ENCODE peak calls at places on chromosomes 2 and 18, in nine cellular contexts. R is HepG2, J is vagina, W is K562, F is heart left ventricle, I is H54, S is transverse colon, K is body of pancreas, V is A549. G is an unnamed sample.

GRCh38 chr2:223210489-223210888 is 158.5 kb downstream of the KCNE4 start:
- DNase-seq in R (no peak), J (no peak), W (no peak), F (no peak), I (no peak), S (no peak), K (no peak), V (no peak), G (no peak)

GRCh38 chr2:6881036-6881435 is 3.5 kb downstream of the RSAD2 start:
- DNase-seq in R (no peak), J (no peak), W (no peak), F (no peak), I (no peak), S (no peak), K (no peak), V (no peak), G (no peak)

GRCh38 chr2:225027061-225027762 is 15.1 kb downstream of the DOCK10 start:
- DNase-seq in R (no peak), J (no peak), W (no peak), F (no peak), I (no peak), S (no peak), K (no peak), V (no peak), G (no peak)

GRCh38 chr18:25661836-25662235 is 309.9 kb upstream of the ZNF521 start:
- DNase-seq in R (no peak), J (no peak), W (no peak), F (no peak), I (no peak), S (no peak), K (no peak), V (no peak), G (no peak)

GRCh38 chr18:78772369-78773302 is 207.0 kb upstream of the SALL3 start:
- DNase-seq in R (no peak), J (peak; percentile 89), W (no peak), F (no peak), I (no peak), S (no peak), K (no peak), V (no peak), G (no peak)

GRCh38 chr2:12006841-12007240 is 260.4 kb downstream of the LPIN1 start:
- DNase-seq in R (no peak), J (no peak), W (no peak), F (no peak), I (no peak), S (no peak), K (no peak), V (no peak), G (no peak)

GRCh38 chr2:172836386-172837200 is 100.9 kb downstream of the RAPGEF4 start:
- DNase-seq in R (no peak), J (no peak), W (no peak), F (peak; percentile 26), I (peak; percentile 61), S (no peak), K (no peak), V (peak; percentile 27), G (no peak)

GRCh38 chr2:62765619-62766376 is 60.3 kb downstream of the EHBP1 start:
- DNase-seq in R (no peak), J (no peak), W (no peak), F (no peak), I (no peak), S (no peak), K (no peak), V (no peak), G (no peak)

GRCh38 chr2:149134335-149134923 is 95.9 kb downstream of the LYPD6B start:
- DNase-seq in R (peak; percentile 9), J (no peak), W (no peak), F (no peak), I (no peak), S (no peak), K (no peak), V (no peak), G (no peak)

GRCh38 chr2:102615620-102616436 is 3.5 kb upstream of the SLC9A2 start:
- DNase-seq in R (peak; percentile 60), J (no peak), W (peak; percentile 74), F (peak; percentile 39), I (peak; percentile 46), S (peak; percentile 65), K (peak; percentile 47), V (peak; percentile 75), G (peak; percentile 16)

GRCh38 chr18:46343940-46344372 is 239.8 kb downstream of the HAUS1 start:
- DNase-seq in R (no peak), J (no peak), W (peak; percentile 13), F (peak; percentile 48), I (no peak), S (peak; percentile 38), K (no peak), V (no peak), G (peak; percentile 51)

GRCh38 chr2:204264068-204264693 is 281.1 kb upstream of the PARD3B start:
- DNase-seq in R (no peak), J (no peak), W (no peak), F (no peak), I (no peak), S (no peak), K (no peak), V (no peak), G (no peak)

GRCh38 chr2:119252186-119253113 is 28.8 kb downstream of the STEAP3 start:
- DNase-seq in R (no peak), J (no peak), W (no peak), F (no peak), I (peak; percentile 87), S (no peak), K (no peak), V (peak; percentile 65), G (no peak)

GRCh38 chr18:24396082-24396623 is 1.5 kb downstream of the OSBPL1A start:
- DNase-seq in R (no peak), J (no peak), W (no peak), F (no peak), I (no peak), S (no peak), K (no peak), V (no peak), G (no peak)

GRCh38 chr18:24395049-24395780 is 2.4 kb downstream of the OSBPL1A start:
- DNase-seq in R (no peak), J (no peak), W (no peak), F (no peak), I (no peak), S (no peak), K (no peak), V (no peak), G (no peak)

GRCh38 chr18:24398515-24398914 is 891 bp upstream of the OSBPL1A start:
- DNase-seq in R (no peak), J (no peak), W (no peak), F (no peak), I (no peak), S (peak; percentile 11), K (no peak), V (no peak), G (no peak)

GRCh38 chr18:24397131-24397693 is 412 bp downstream of the OSBPL1A start:
- DNase-seq in R (no peak), J (no peak), W (no peak), F (no peak), I (peak; percentile 15), S (peak; percentile 67), K (peak; percentile 37), V (peak; percentile 33), G (no peak)

GRCh38 chr18:24397694-24398365 is at the start of gene OSBPL1A:
- DNase-seq in R (peak; percentile 28), J (no peak), W (peak; percentile 92), F (peak; percentile 96), I (peak; percentile 68), S (peak; percentile 96), K (peak; percentile 95), V (peak; percentile 69), G (peak; percentile 19)
- TF ChIP-seq POLR2A in R (no peak), J (peak; percentile 40), W (no peak), F (no peak), I (peak; percentile 81), S (peak; percentile 63), K (peak; percentile 69), V (peak; percentile 50), G (no peak)

DNA sequence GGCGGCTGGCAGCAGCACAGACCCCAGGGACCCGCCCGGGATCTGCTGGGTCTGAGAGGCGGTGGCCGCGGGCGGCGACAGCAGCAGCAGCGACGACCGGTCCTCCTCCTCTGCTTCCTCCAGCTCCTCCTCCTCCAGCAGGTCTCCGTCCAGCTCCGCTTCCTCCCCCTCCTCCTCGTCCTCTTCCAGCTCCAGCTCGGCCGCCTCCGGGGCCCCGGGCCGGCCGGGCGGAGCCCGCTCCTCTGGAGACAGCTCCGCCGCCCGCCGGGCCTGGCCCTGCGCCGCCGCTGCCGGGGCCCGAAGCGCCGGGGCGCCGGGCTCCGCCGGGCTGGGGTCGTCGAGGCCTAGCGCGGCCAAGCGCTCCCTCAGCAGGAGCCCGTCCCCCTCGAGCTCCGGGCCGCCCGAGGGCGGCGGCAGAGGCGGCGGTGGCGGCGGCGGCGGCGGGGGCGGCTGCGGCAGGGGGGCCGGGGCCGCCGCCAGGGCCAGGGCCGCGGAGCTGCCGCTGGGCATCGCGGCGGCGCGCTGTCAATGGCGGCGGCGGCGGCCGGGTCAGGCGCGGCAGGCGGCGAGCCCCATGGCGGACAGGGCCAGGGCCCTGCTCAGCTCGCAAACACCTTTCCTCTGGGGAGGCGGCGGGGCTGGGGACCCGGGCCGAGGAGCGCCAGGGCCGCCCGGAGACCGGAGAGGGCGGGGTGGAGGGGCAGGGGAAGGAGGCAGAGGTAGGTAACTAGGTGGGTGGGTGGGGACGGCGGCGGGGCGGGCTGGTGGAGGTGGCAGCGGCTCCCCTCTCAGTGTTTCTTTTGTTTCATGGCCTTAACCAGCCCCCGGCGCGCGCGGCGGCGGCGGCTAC is 445 bp downstream of the MEX3C start:
- DNase-seq in R (no peak), J (no peak), W (peak; percentile 39), F (peak; percentile 73), I (no peak), S (peak; percentile 64), K (peak; percentile 62), V (no peak), G (peak; percentile 26)
- TF ChIP-seq POLR2A in R (peak; percentile 51), J (peak; percentile 72), W (no peak), F (peak; percentile 51), I (peak; percentile 45), S (peak; percentile 46), K (no peak), V (no peak), G (peak; percentile 41)

GRCh38 chr18:22088029-22088428 is 81.4 kb upstream of the GATA6 start:
- DNase-seq in R (no peak), J (no peak), W (no peak), F (peak; percentile 55), I (no peak), S (peak; percentile 80), K (peak; percentile 74), V (no peak), G (no peak)
- TF ChIP-seq POLR2A in R (no peak), J (no peak), W (no peak), F (no peak), I (no peak), S (no peak), K (peak; percentile 46), V (no peak), G (no peak)

DNA sequence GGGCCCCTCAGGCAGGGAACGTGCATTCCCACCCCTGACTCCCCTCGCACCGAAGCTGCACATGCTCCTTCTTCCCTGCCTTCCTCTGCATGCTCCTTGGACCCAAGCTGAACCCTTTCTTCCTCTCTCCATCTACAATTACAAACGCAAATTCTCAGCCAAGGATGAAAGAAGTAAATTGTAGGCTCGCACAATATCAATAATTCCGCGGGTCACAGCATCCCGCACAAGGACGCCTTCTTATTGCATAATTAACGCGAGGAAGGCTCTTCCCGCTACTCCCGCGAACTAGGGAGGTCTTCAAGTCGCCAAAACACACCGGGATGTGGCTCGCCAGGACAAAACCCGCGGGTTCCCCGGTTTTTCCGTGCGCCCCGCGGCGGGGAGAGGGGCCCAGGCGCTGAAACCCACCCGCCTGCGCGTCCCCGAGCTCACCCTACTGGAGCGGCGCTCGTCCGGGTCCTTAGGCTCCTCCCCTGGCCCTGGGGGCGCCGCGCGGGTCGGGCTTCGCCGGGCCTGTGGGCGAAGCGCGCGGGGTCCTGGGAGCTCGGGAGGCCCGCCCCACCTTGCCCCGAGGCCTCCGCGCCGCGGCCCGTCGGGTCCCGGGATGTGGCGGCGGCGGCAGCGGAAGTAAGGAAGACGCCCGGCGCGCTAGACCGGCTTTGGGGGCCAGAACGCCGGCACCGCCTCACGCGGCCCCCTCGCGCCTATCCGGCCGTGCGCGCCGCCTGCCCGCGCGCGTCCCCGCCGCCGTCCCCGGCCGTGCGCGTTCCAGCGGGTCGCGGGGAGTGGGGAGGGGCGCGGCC is at the start of gene CHST10:
- DNase-seq in R (peak; percentile 42), J (no peak), W (peak; percentile 92), F (peak; percentile 75), I (peak; percentile 71), S (peak; percentile 33), K (peak; percentile 45), V (peak; percentile 63), G (peak; percentile 85)
- TF ChIP-seq POLR2A in R (peak; percentile 45), J (no peak), W (peak; percentile 72), F (no peak), I (peak; percentile 67), S (no peak), K (peak; percentile 11), V (peak; percentile 71), G (peak; percentile 57)